ENCODE peak calls at places on chromosomes 2 and 18, in four cellular contexts. K is HEK293T, H is HepG2, A is K562. Z is an unnamed sample.

GRCh38 chr2:142938240-142938639 is 60.8 kb downstream of the KYNU start:
- DNase-seq in A (no peak), K (no peak), H (no peak), Z (no peak)

GRCh38 chr18:78123144-78123909 is 856.3 kb upstream of the SALL3 start:
- DNase-seq in K (no peak), H (no peak), A (no peak), Z (no peak)

GRCh38 chr18:43789234-43790000 is 512.1 kb upstream of the SYT4 start:
- DNase-seq in K (no peak), A (no peak), H (no peak), Z (no peak)

GRCh38 chr2:24491626-24492282 is 700 bp downstream of the NCOA1 start:
- DNase-seq in H (no peak), A (peak; percentile 67), K (peak; percentile 53), Z (peak; percentile 66)

GRCh38 chr2:16126141-16126968 is 186.0 kb downstream of the MYCN start:
- DNase-seq in A (no peak), H (no peak), K (no peak), Z (no peak)

GRCh38 chr18:36296591-36297418 is 708 bp upstream of the FHOD3 start:
- DNase-seq in K (peak; percentile 93), H (peak; percentile 32), A (peak; percentile 67), Z (peak; percentile 85)

GRCh38 chr2:74063486-74063885 is 78.8 kb downstream of the TET3 start:
- DNase-seq in K (no peak), A (no peak), H (no peak), Z (no peak)

GRCh38 chr2:30862054-30862651 is 54.9 kb upstream of the CAPN13 start:
- DNase-seq in K (peak; percentile 57), A (peak; percentile 57), H (peak; percentile 79), Z (peak; percentile 65)

GRCh38 chr2:62760026-62760425 is 54.5 kb downstream of the EHBP1 start:
- DNase-seq in H (no peak), A (no peak), K (no peak), Z (no peak)

GRCh38 chr2:96564563-96564962 is 28.0 kb downstream of the ARID5A start:
- DNase-seq in K (no peak), A (no peak), H (no peak), Z (no peak)

GRCh38 chr2:233051241-233052149 is 8.6 kb upstream of the INPP5D start:
- DNase-seq in A (peak; percentile 28), K (no peak), H (no peak), Z (peak; percentile 81)

GRCh38 chr2:57546478-57546877 is 500.1 kb upstream of the VRK2 start:
- DNase-seq in K (no peak), A (no peak), H (no peak), Z (no peak)

GRCh38 chr18:78406743-78407455 is 572.7 kb upstream of the SALL3 start:
- DNase-seq in K (no peak), A (no peak), H (no peak), Z (no peak)

GRCh38 chr2:183222751-183223150 is 98.5 kb downstream of the NUP35 start:
- DNase-seq in H (no peak), K (no peak), A (no peak), Z (no peak)

GRCh38 chr2:180524458-180524857 is 455.9 kb upstream of the UBE2E3 start:
- DNase-seq in H (no peak), K (no peak), A (no peak), Z (no peak)

GRCh38 chr18:47260138-47260923 is 8.9 kb upstream of the SKOR2 start:
- DNase-seq in A (peak; percentile 32), H (peak; percentile 5), K (peak; percentile 60), Z (peak; percentile 93)

GRCh38 chr2:195572894-195573293 is 84.1 kb upstream of the SLC39A10 start:
- DNase-seq in A (no peak), K (no peak), H (no peak), Z (no peak)

GRCh38 chr2:510839-511238 is 166.4 kb downstream of the TMEM18 start:
- DNase-seq in H (no peak), A (no peak), K (no peak), Z (no peak)

GRCh38 chr2:88540346-88540745 is 86.9 kb downstream of the EIF2AK3 start:
- DNase-seq in K (no peak), H (no peak), A (no peak), Z (no peak)

DNA sequence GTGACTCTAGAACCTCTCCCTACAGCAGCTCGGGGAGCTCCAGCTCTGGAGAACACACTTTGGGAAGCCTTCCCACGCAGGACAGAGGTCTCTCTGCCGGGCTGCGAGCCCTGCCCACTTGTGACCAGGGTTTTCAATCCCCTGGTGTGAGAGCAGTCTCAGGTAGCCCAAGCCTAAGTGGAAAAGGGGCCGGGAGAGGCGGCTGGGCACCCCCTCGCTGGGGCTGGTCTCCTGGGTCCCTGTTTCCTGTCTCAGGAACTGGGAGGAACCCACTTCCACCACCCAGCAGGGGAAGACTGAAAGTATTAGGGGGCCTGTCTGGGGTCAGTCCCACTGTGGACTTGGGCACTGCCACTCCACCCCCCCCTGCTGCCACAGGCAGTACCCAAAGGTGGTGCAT is 69.9 kb downstream of the RRM2 start:
- DNase-seq in H (no peak), K (no peak), A (no peak), Z (no peak)
- TF ChIP-seq ELF4 in H (no peak), K (no peak), A (no peak), Z (no peak)

DNA sequence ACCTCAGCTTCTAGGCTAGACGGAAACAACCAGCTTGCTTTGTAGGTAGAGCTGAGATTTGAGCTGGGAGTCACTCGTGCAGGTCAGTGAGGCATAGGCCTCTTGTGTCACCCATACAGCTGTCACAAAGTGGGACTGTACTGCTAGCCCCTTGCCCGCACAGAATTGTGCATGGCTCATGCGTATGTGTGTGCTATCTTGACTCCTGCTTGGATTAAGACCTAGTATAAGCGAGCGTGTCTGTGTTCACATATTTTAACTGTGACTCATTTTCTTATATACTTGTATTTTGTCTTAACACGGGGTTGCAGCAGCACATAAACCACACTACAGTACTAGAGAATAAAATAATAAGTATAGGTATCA is 20.1 kb downstream of the CEP68 start:
- DNase-seq in A (no peak), K (no peak), H (no peak), Z (no peak)
- TF ChIP-seq ELF4 in A (no peak), K (no peak), H (no peak), Z (no peak)

GRCh38 chr2:210094787-210095186 is 76.4 kb downstream of the KANSL1L start:
- DNase-seq in A (no peak), K (no peak), H (no peak), Z (no peak)

GRCh38 chr2:210099940-210100339 is 71.3 kb downstream of the KANSL1L start:
- DNase-seq in A (no peak), H (no peak), K (no peak), Z (peak; percentile 67)
- TF ChIP-seq ELF4 in A (no peak), H (no peak), K (no peak), Z (no peak)

GRCh38 chr2:64059270-64059669 is 40.0 kb upstream of the VPS54 start:
- DNase-seq in A (no peak), K (no peak), H (no peak), Z (no peak)
- TF ChIP-seq ELF4 in A (no peak), K (no peak), H (no peak), Z (no peak)

GRCh38 chr18:54149078-54149697 is 75.3 kb downstream of the MBD2 start:
- DNase-seq in K (no peak), H (peak; percentile 27), A (peak; percentile 24), Z (no peak)

GRCh38 chr18:54148678-54149077 is 75.8 kb downstream of the MBD2 start:
- DNase-seq in H (no peak), K (no peak), A (no peak), Z (no peak)

GRCh38 chr18:54147439-54147838 is 77.0 kb downstream of the MBD2 start:
- DNase-seq in H (no peak), K (no peak), A (no peak), Z (no peak)

GRCh38 chr18:54150226-54150625 is 74.2 kb downstream of the MBD2 start:
- DNase-seq in K (no peak), A (no peak), H (no peak), Z (peak; percentile 43)

DNA sequence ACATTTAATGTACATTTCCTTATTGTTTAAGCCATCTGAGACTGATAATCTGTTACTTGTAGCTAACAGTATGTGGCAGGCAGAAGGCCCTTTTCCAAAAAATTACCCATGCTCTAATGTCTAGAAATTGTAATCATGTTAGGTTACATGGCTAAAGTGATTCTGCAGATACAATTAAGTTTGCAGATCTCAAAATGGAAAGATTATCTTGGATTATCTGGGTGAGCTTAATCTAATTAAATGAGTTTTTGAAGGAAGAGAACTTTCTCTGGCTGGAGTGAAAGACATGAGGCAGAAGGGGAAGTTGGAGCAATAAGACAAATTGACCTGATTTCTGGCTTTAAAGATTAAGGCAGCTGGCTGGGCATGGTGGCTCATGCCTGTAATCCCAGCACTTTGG is 76.3 kb downstream of the MBD2 start:
- DNase-seq in H (no peak), A (no peak), K (no peak), Z (no peak)
- TF ChIP-seq ELF4 in H (no peak), A (no peak), K (no peak), Z (no peak)